ENCODE peak calls at places on chromosomes 5 and 9, in five cellular contexts. One of them, this sample, is unnamed.

GRCh38 chr5:128671861-128672414 is 133.9 kb upstream of the FBN2 start:
- DNase-seq in A549: no peak
- DNase-seq in WTC11: no peak
- DNase-seq in SK-N-SH: no peak
- DNase-seq in endothelial cell of umbilical vein: no peak
- DNase-seq in this sample: no peak

GRCh38 chr5:9815051-9815450 is 184.9 kb upstream of the TAS2R1 start:
- DNase-seq in A549: no peak
- DNase-seq in WTC11: no peak
- DNase-seq in SK-N-SH: no peak
- DNase-seq in endothelial cell of umbilical vein: no peak
- DNase-seq in this sample: no peak

GRCh38 chr9:83047839-83048775 is 14.8 kb downstream of the RASEF start:
- DNase-seq in A549: peak
- DNase-seq in WTC11: no peak
- DNase-seq in SK-N-SH: no peak
- DNase-seq in endothelial cell of umbilical vein: no peak
- DNase-seq in this sample: no peak

GRCh38 chr5:140084466-140084865 is 29.4 kb upstream of the PURA start:
- DNase-seq in A549: no peak
- DNase-seq in WTC11: no peak
- DNase-seq in SK-N-SH: no peak
- DNase-seq in endothelial cell of umbilical vein: no peak
- DNase-seq in this sample: no peak

GRCh38 chr5:151904127-151904526 is 20.5 kb downstream of the GLRA1 start:
- DNase-seq in A549: no peak
- DNase-seq in WTC11: no peak
- DNase-seq in SK-N-SH: no peak
- DNase-seq in endothelial cell of umbilical vein: no peak
- DNase-seq in this sample: no peak

GRCh38 chr9:81556923-81557322 is 132.4 kb downstream of the TLE1 start:
- DNase-seq in A549: no peak
- DNase-seq in WTC11: no peak
- DNase-seq in SK-N-SH: no peak
- DNase-seq in endothelial cell of umbilical vein: no peak
- DNase-seq in this sample: no peak

GRCh38 chr9:91945277-91946074 is 4.6 kb downstream of the ROR2 start:
- DNase-seq in A549: no peak
- DNase-seq in WTC11: no peak
- DNase-seq in SK-N-SH: peak
- DNase-seq in endothelial cell of umbilical vein: no peak
- DNase-seq in this sample: peak

GRCh38 chr9:91678807-91679206 is 255.2 kb upstream of the NFIL3 start:
- DNase-seq in A549: no peak
- DNase-seq in WTC11: no peak
- DNase-seq in SK-N-SH: no peak
- DNase-seq in endothelial cell of umbilical vein: no peak
- DNase-seq in this sample: no peak

GRCh38 chr9:127586537-127586936 is 25.5 kb upstream of the STXBP1 start:
- DNase-seq in A549: peak
- DNase-seq in WTC11: peak
- DNase-seq in SK-N-SH: peak
- DNase-seq in endothelial cell of umbilical vein: peak
- DNase-seq in this sample: peak

GRCh38 chr5:126526493-126526892 is 68.5 kb downstream of the ALDH7A1 start:
- DNase-seq in A549: no peak
- DNase-seq in WTC11: no peak
- DNase-seq in SK-N-SH: no peak
- DNase-seq in endothelial cell of umbilical vein: no peak
- DNase-seq in this sample: no peak

GRCh38 chr9:15426019-15426418 is 3.3 kb downstream of the SNAPC3 start:
- DNase-seq in A549: no peak
- DNase-seq in WTC11: no peak
- DNase-seq in SK-N-SH: no peak
- DNase-seq in endothelial cell of umbilical vein: no peak
- DNase-seq in this sample: peak

GRCh38 chr9:110427497-110428104 is 89.9 kb upstream of the TXNDC8 start:
- DNase-seq in A549: peak
- DNase-seq in WTC11: peak
- DNase-seq in SK-N-SH: peak
- DNase-seq in endothelial cell of umbilical vein: peak
- DNase-seq in this sample: peak

GRCh38 chr5:165508861-165509260 is 2003.4 kb downstream of the MAT2B start:
- DNase-seq in A549: no peak
- DNase-seq in WTC11: no peak
- DNase-seq in SK-N-SH: no peak
- DNase-seq in endothelial cell of umbilical vein: no peak
- DNase-seq in this sample: no peak

GRCh38 chr9:35856206-35856605 is 14.0 kb downstream of the OR13J1 start:
- DNase-seq in A549: no peak
- DNase-seq in WTC11: no peak
- DNase-seq in SK-N-SH: no peak
- DNase-seq in endothelial cell of umbilical vein: no peak
- DNase-seq in this sample: no peak

GRCh38 chr5:179802950-179803562 is 3.6 kb downstream of the MGAT4B start:
- DNase-seq in A549: no peak
- DNase-seq in WTC11: peak
- DNase-seq in SK-N-SH: no peak
- DNase-seq in endothelial cell of umbilical vein: no peak
- DNase-seq in this sample: no peak
- TF ChIP-seq MAX in A549: no peak
- TF ChIP-seq MAX in WTC11: no peak
- TF ChIP-seq MAX in SK-N-SH: no peak
- TF ChIP-seq MAX in endothelial cell of umbilical vein: no peak
- TF ChIP-seq MAX in this sample: no peak

GRCh38 chr9:114460513-114461225 is 44.6 kb downstream of the WHRN start:
- DNase-seq in A549: no peak
- DNase-seq in WTC11: no peak
- DNase-seq in SK-N-SH: no peak
- DNase-seq in endothelial cell of umbilical vein: no peak
- DNase-seq in this sample: no peak

GRCh38 chr9:114461468-114461867 is 43.8 kb downstream of the WHRN start:
- DNase-seq in A549: no peak
- DNase-seq in WTC11: no peak
- DNase-seq in SK-N-SH: no peak
- DNase-seq in endothelial cell of umbilical vein: no peak
- DNase-seq in this sample: no peak

GRCh38 chr9:114464652-114465051 is 40.6 kb downstream of the WHRN start:
- DNase-seq in A549: no peak
- DNase-seq in WTC11: no peak
- DNase-seq in SK-N-SH: no peak
- DNase-seq in endothelial cell of umbilical vein: no peak
- DNase-seq in this sample: no peak

GRCh38 chr9:114465417-114465816 is 39.9 kb downstream of the WHRN start:
- DNase-seq in A549: no peak
- DNase-seq in WTC11: no peak
- DNase-seq in SK-N-SH: no peak
- DNase-seq in endothelial cell of umbilical vein: no peak
- DNase-seq in this sample: no peak

DNA sequence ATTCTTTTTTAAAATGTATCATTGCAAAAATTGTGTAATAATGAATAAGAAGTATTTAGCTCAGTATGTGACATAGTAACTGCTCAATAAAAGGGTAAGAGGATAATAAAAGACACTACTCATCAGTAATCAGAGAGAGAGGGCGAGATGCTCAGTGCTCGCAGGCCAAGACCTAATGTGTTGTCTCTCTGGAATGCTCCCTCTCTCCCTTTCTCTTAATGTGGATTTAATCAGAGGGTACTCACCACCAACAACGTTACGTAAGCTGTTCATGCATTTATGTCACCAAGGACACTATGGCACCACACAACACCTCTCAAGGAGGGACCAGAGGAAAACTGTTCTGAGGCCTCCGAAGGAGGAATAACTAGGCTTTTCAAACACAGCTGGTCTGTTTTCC is 42.5 kb downstream of the WHRN start:
- DNase-seq in A549: no peak
- DNase-seq in WTC11: no peak
- DNase-seq in SK-N-SH: no peak
- DNase-seq in endothelial cell of umbilical vein: no peak
- DNase-seq in this sample: no peak
- TF ChIP-seq MAX in A549: no peak
- TF ChIP-seq MAX in WTC11: no peak
- TF ChIP-seq MAX in SK-N-SH: no peak
- TF ChIP-seq MAX in endothelial cell of umbilical vein: no peak
- TF ChIP-seq MAX in this sample: no peak

GRCh38 chr9:78358329-78359051 is 61.6 kb downstream of the PSAT1 start:
- DNase-seq in A549: no peak
- DNase-seq in WTC11: no peak
- DNase-seq in SK-N-SH: no peak
- DNase-seq in endothelial cell of umbilical vein: no peak
- DNase-seq in this sample: no peak

GRCh38 chr9:78366827-78367226 is 69.9 kb downstream of the PSAT1 start:
- DNase-seq in A549: no peak
- DNase-seq in WTC11: no peak
- DNase-seq in SK-N-SH: no peak
- DNase-seq in endothelial cell of umbilical vein: no peak
- DNase-seq in this sample: no peak

GRCh38 chr9:78368236-78368635 is 71.3 kb downstream of the PSAT1 start:
- DNase-seq in A549: no peak
- DNase-seq in WTC11: no peak
- DNase-seq in SK-N-SH: no peak
- DNase-seq in endothelial cell of umbilical vein: no peak
- DNase-seq in this sample: no peak

GRCh38 chr9:78365979-78366697 is 69.2 kb downstream of the PSAT1 start:
- DNase-seq in A549: no peak
- DNase-seq in WTC11: no peak
- DNase-seq in SK-N-SH: peak
- DNase-seq in endothelial cell of umbilical vein: peak
- DNase-seq in this sample: no peak

GRCh38 chr9:78363221-78363620 is 66.3 kb downstream of the PSAT1 start:
- DNase-seq in A549: no peak
- DNase-seq in WTC11: no peak
- DNase-seq in SK-N-SH: no peak
- DNase-seq in endothelial cell of umbilical vein: no peak
- DNase-seq in this sample: no peak
- TF ChIP-seq MAX in A549: no peak
- TF ChIP-seq MAX in WTC11: no peak
- TF ChIP-seq MAX in SK-N-SH: no peak
- TF ChIP-seq MAX in endothelial cell of umbilical vein: no peak
- TF ChIP-seq MAX in this sample: no peak

GRCh38 chr5:149027636-149028035 is 35.2 kb downstream of the SH3TC2 start:
- DNase-seq in A549: no peak
- DNase-seq in WTC11: no peak
- DNase-seq in SK-N-SH: no peak
- DNase-seq in endothelial cell of umbilical vein: no peak
- DNase-seq in this sample: no peak

GRCh38 chr5:149028161-149028560 is 34.7 kb downstream of the SH3TC2 start:
- DNase-seq in A549: no peak
- DNase-seq in WTC11: no peak
- DNase-seq in SK-N-SH: no peak
- DNase-seq in endothelial cell of umbilical vein: no peak
- DNase-seq in this sample: no peak

GRCh38 chr5:149030838-149031397 is 31.9 kb downstream of the SH3TC2 start:
- DNase-seq in A549: no peak
- DNase-seq in WTC11: no peak
- DNase-seq in SK-N-SH: no peak
- DNase-seq in endothelial cell of umbilical vein: no peak
- DNase-seq in this sample: no peak

GRCh38 chr5:149030392-149030791 is 32.5 kb downstream of the SH3TC2 start:
- DNase-seq in A549: no peak
- DNase-seq in WTC11: no peak
- DNase-seq in SK-N-SH: no peak
- DNase-seq in endothelial cell of umbilical vein: no peak
- DNase-seq in this sample: no peak

GRCh38 chr5:149028984-149029383 is 33.9 kb downstream of the SH3TC2 start:
- DNase-seq in A549: no peak
- DNase-seq in WTC11: no peak
- DNase-seq in SK-N-SH: no peak
- DNase-seq in endothelial cell of umbilical vein: peak
- DNase-seq in this sample: no peak
- TF ChIP-seq MAX in A549: no peak
- TF ChIP-seq MAX in WTC11: no peak
- TF ChIP-seq MAX in SK-N-SH: no peak
- TF ChIP-seq MAX in endothelial cell of umbilical vein: peak
- TF ChIP-seq MAX in this sample: no peak

DNA sequence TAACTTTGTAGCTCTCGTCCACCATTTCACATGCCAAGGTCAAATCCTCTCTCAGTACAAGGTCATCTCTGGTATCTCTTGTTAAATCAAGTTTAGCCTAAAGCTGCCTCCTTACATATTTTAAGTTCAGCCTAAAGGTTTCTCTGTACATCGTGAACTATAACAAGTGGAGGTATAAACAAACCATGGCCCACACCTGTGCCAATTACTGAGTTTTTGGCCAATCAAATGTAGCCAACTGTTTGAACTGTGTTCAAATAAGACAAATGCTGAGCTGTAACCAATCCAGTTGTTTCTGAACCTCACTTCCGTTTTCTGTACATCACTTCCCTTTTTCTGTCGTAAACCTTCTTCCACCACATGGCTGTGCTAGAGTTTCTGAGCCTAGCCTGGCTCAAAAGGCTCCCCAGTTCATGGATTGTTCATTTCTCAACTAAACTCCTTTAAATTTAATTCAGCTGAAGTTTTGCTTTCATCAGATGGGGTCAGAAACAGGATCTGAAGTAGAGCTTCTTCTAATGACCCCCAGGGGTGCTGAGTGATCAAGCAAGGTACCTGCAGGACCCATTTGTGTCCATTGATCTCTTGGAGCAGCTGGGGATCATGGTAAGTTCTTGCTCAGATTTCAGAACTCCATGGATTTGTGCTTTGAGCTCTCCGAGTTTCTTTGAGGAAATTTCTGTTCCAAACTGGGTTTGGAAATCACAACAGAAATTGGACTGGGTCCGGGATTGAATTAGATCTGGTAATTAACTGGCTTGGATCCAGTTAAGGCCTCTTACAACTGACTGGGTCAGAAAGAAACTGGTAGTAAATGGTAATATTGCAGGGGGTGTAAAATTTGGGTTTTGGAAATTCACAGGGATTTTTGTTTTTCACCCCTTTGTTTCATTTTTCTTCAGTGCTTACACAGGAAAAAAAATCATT is 11.0 kb upstream of the NANS start:
- DNase-seq in A549: no peak
- DNase-seq in WTC11: no peak
- DNase-seq in SK-N-SH: no peak
- DNase-seq in endothelial cell of umbilical vein: no peak
- DNase-seq in this sample: peak
- TF ChIP-seq MAX in A549: no peak
- TF ChIP-seq MAX in WTC11: no peak
- TF ChIP-seq MAX in SK-N-SH: no peak
- TF ChIP-seq MAX in endothelial cell of umbilical vein: no peak
- TF ChIP-seq MAX in this sample: peak

DNA sequence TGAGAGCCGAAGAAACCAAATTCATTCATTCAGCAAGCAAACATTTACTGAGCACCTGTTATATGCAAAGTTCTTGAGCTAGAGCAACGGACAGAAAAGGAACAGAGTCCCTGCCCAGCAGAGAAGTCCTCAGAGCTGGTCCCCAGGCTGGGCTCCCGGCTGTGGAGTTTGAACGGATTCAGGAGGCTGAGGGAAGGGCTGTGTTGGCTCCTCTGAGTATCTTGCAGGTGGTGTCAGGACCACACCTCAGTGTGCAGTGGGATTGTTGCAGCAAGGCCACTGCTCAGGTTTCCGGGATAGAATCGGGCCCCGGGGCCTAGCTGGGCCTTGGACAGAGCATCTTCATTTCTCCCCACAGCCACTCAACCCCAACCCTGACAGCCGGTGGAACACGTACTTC is 5.1 kb downstream of the TBC1D13 start:
- DNase-seq in A549: no peak
- DNase-seq in WTC11: no peak
- DNase-seq in SK-N-SH: no peak
- DNase-seq in endothelial cell of umbilical vein: no peak
- DNase-seq in this sample: no peak
- TF ChIP-seq MAX in A549: no peak
- TF ChIP-seq MAX in WTC11: no peak
- TF ChIP-seq MAX in SK-N-SH: no peak
- TF ChIP-seq MAX in endothelial cell of umbilical vein: no peak
- TF ChIP-seq MAX in this sample: no peak

This sample was measured in NB4.